ENCODE peak calls at places on chromosomes 2 and 18, in seven cellular contexts. P, B, F, I, O, Z and W are unnamed samples.
A peak's percentile ranks its signal among the peaks of the same experiment; 100 is the strongest.

GRCh38 chr18:26210147-26210546 is 16.1 kb upstream of the TAF4B start:
- DNase-seq in I (no peak), O (no peak), Z (no peak), B (no peak), F (no peak), P (no peak), W (no peak)

GRCh38 chr18:51053822-51054221 is 23.8 kb downstream of the SMAD4 start:
- DNase-seq in I (no peak), B (no peak), P (no peak), O (no peak), Z (peak; percentile 78), F (no peak), W (no peak)

GRCh38 chr2:88187038-88187676 is 17.0 kb downstream of the THNSL2 start:
- DNase-seq in Z (peak; percentile 74), I (no peak), P (no peak), B (peak; percentile 73), O (peak; percentile 74), F (no peak), W (no peak)

GRCh38 chr2:42094114-42094513 is 46.3 kb downstream of the PKDCC start:
- DNase-seq in B (no peak), F (no peak), I (no peak), Z (no peak), P (no peak), O (no peak), W (no peak)

GRCh38 chr2:192215096-192215877 is 20.6 kb upstream of the TMEFF2 start:
- DNase-seq in O (no peak), I (no peak), Z (no peak), F (no peak), B (no peak), P (no peak), W (no peak)

GRCh38 chr2:25473758-25474335 is 132.1 kb upstream of the DNMT3A start:
- DNase-seq in I (no peak), Z (no peak), O (peak; percentile 34), B (peak; percentile 72), P (no peak), F (no peak), W (no peak)

GRCh38 chr2:42770288-42771131 is 6.6 kb upstream of the OXER1 start:
- DNase-seq in B (peak; percentile 57), O (peak; percentile 25), I (no peak), Z (no peak), F (no peak), P (no peak), W (no peak)

GRCh38 chr18:42182728-42183700 is 228.0 kb downstream of the PIK3C3 start:
- DNase-seq in F (no peak), B (no peak), P (no peak), Z (no peak), O (no peak), I (no peak), W (no peak)

GRCh38 chr2:132623096-132623839 is 46.7 kb downstream of the LYPD1 start:
- DNase-seq in O (no peak), B (no peak), F (no peak), I (no peak), Z (no peak), P (no peak), W (no peak)

GRCh38 chr2:84946204-84947009 is 24.6 kb upstream of the KCMF1 start:
- DNase-seq in P (peak; percentile 68), O (peak; percentile 57), I (no peak), Z (no peak), B (no peak), F (no peak), W (no peak)

GRCh38 chr2:230335864-230336506 is 9.0 kb downstream of the SP140L start:
- DNase-seq in P (no peak), Z (no peak), B (no peak), I (no peak), O (no peak), F (no peak), W (no peak)

GRCh38 chr2:238116298-238117198 is 16.4 kb downstream of the ESPNL start:
- DNase-seq in Z (no peak), B (no peak), I (no peak), O (no peak), F (no peak), P (no peak), W (no peak)

GRCh38 chr2:215465246-215465645 is 29.4 kb upstream of the FN1 start:
- DNase-seq in Z (no peak), I (no peak), P (no peak), F (no peak), O (no peak), B (no peak), W (no peak)

GRCh38 chr2:208711598-208711997 is 305.0 kb downstream of the PTH2R start:
- DNase-seq in F (no peak), P (no peak), B (no peak), O (no peak), I (no peak), Z (no peak), W (no peak)

GRCh38 chr2:236785611-236786057 is 216.0 kb downstream of the ACKR3 start:
- DNase-seq in B (no peak), F (no peak), I (no peak), P (no peak), O (no peak), Z (no peak), W (no peak)

GRCh38 chr2:37650548-37651101 is 20.8 kb downstream of the CDC42EP3 start:
- DNase-seq in Z (no peak), F (no peak), P (no peak), O (no peak), B (no peak), I (no peak), W (no peak)

GRCh38 chr2:37652199-37652640 is 19.2 kb downstream of the CDC42EP3 start:
- DNase-seq in B (no peak), I (no peak), Z (peak; percentile 67), P (no peak), F (no peak), O (no peak), W (no peak)

GRCh38 chr2:37648316-37649011 is 23.0 kb downstream of the CDC42EP3 start:
- DNase-seq in B (peak; percentile 38), Z (no peak), F (peak; percentile 63), P (peak; percentile 61), O (peak; percentile 43), I (peak; percentile 62), W (peak; percentile 16)

GRCh38 chr2:37647941-37648315 is 23.5 kb downstream of the CDC42EP3 start:
- DNase-seq in I (no peak), P (no peak), F (no peak), B (no peak), O (no peak), Z (no peak), W (no peak)

DNA sequence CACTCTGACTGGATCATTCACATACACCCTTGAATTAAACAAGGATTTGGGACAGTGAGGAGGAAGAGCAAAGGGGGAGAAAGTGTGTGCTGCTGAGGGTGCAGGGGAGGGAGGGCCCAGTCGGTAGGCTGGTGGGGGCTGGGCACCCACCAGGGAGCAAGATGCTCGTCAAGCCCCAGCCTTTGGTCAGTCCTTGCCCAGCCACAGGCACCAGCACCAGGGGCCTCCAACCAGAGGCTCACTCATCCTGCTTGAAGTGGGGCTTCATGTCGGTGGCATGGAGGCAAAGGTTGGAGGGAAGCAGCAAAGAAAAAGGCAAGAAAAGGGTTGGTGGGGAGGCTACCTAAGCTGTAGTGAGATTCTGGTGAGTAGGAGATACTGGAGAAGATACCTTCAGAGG is 21.9 kb downstream of the CDC42EP3 start:
- DNase-seq in O (no peak), I (no peak), B (no peak), P (no peak), F (no peak), Z (no peak), W (no peak)
- H3K36me3 ChIP-seq in O (peaks cover 18% of the 10 kb centered on the region), I (peaks cover 33% of the 10 kb centered on the region), B (no peaks in the 10 kb centered on the region), P (peaks cover 10% of the 10 kb centered on the region), F (peaks cover 5% of the 10 kb centered on the region), Z (peaks cover 4% of the 10 kb centered on the region), W (peaks cover 7% of the 10 kb centered on the region)

DNA sequence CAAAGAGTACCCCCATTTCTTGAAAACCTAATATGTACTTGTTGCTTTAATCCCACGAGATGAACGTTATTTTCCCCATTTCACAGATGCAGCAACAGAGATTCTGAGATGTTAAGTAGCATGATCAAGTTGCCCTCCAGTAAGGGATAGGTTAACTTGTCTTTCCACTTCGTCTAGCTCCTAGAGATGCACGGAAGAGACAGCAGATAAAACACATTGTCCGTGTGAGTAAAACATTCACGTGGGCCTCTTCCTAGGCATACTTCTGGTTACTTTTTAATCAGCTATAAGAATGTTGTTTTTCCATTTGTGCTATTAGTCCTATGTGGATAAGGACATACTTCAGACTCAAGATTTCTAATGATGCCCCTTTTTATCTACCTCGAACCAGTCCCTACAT is 1.2 kb upstream of the ARHGAP28 start:
- DNase-seq in O (no peak), Z (no peak), F (no peak), I (no peak), P (no peak), B (no peak), W (no peak)
- H3K27ac ChIP-seq in O (peak overlapping the region; percentile 73), Z (no peak overlapping the region), F (no peak overlapping the region), I (peak overlapping the region; percentile 71), P (no peak overlapping the region), B (peak overlapping the region; percentile 93), W (peak overlapping the region; percentile 89)

GRCh38 chr2:120307482-120307881 is 38.5 kb upstream of the INHBB start:
- DNase-seq in O (no peak), I (no peak), P (no peak), F (no peak), Z (no peak), B (no peak), W (no peak)
- H3K4me1 ChIP-seq in O (peaks cover under 1% of the 10 kb centered on the region), I (no peaks in the 10 kb centered on the region), P (peaks cover 5% of the 10 kb centered on the region), F (no peaks in the 10 kb centered on the region), Z (peaks cover 18% of the 10 kb centered on the region), B (peaks cover 7% of the 10 kb centered on the region), W (peaks cover 3% of the 10 kb centered on the region)

GRCh38 chr2:28407976-28408690 is 15.5 kb downstream of the FOSL2 start:
- DNase-seq in F (no peak), Z (no peak), B (no peak), O (no peak), I (peak; percentile 26), P (no peak), W (no peak)
- H3K36me3 ChIP-seq in F (peaks cover 100% of the 10 kb centered on the region), Z (no peaks in the 10 kb centered on the region), B (peaks cover 35% of the 10 kb centered on the region), O (peaks cover 100% of the 10 kb centered on the region), I (peaks cover 100% of the 10 kb centered on the region), P (peaks cover 7% of the 10 kb centered on the region), W (peaks cover 98% of the 10 kb centered on the region)

GRCh38 chr2:68730828-68731227 is 3.8 kb upstream of the ARHGAP25 start:
- DNase-seq in Z (no peak), I (no peak), P (no peak), B (no peak), O (no peak), F (no peak), W (no peak)
- H3K27ac ChIP-seq in Z (no peak overlapping the region), I (no peak overlapping the region), P (no peak overlapping the region), B (no peak overlapping the region), O (no peak overlapping the region), F (no peak overlapping the region), W (no peak overlapping the region)

GRCh38 chr2:161139098-161139987 is 20.9 kb upstream of the TANK start:
- DNase-seq in I (no peak), F (no peak), Z (no peak), O (no peak), P (no peak), B (no peak), W (no peak)
- H3K4me1 ChIP-seq in I (peaks cover 25% of the 10 kb centered on the region), F (peaks cover 5% of the 10 kb centered on the region), Z (no peaks in the 10 kb centered on the region), O (peaks cover 12% of the 10 kb centered on the region), P (peaks cover 22% of the 10 kb centered on the region), B (peaks cover 21% of the 10 kb centered on the region), W (peaks cover 9% of the 10 kb centered on the region)